ENCODE peak calls at places on chromosomes 7 and 10, in four cellular contexts. Y, B, Z and U are unnamed samples.

GRCh38 chr7:110943686-110944350 is 147.1 kb upstream of the LRRN3 start:
- DNase-seq in Z (no peak), Y (no peak), B (no peak), U (no peak)

GRCh38 chr7:82015751-82016150 is 245.9 kb upstream of the HGF start:
- DNase-seq in Y (no peak), Z (no peak), B (peak), U (no peak)

GRCh38 chr10:88064608-88065383 is 201.4 kb downstream of the PTEN start:
- DNase-seq in Y (peak), B (peak), Z (no peak), U (no peak)

GRCh38 chr7:127107601-127108007 is 145.1 kb downstream of the GRM8 start:
- DNase-seq in Y (no peak), Z (peak), B (peak), U (peak)

GRCh38 chr10:106711313-106711906 is 453.1 kb downstream of the SORCS1 start:
- DNase-seq in Y (peak), Z (peak), B (peak), U (peak)

GRCh38 chr10:50988792-50989191 is 85.5 kb upstream of the PRKG1 start:
- DNase-seq in Y (no peak), B (no peak), Z (no peak), U (no peak)

GRCh38 chr10:119769886-119770285 is 44.0 kb downstream of the INPP5F start:
- DNase-seq in Z (no peak), Y (no peak), B (peak), U (no peak)

GRCh38 chr10:50600286-50600685 is 23.5 kb downstream of the SGMS1 start:
- DNase-seq in Z (no peak), B (peak), Y (no peak), U (no peak)

GRCh38 chr10:118339096-118339495 is 3.0 kb downstream of the FAM204A start:
- DNase-seq in Y (no peak), Z (no peak), B (no peak), U (no peak)

GRCh38 chr7:55964261-55964801 is at the start of gene NIPSNAP2:
- DNase-seq in Z (peak), Y (peak), B (peak), U (no peak)

GRCh38 chr7:26291699-26292538 is at the start of gene SNX10:
- DNase-seq in B (peak), Y (peak), Z (peak), U (no peak)

GRCh38 chr7:140639366-140640053 is 1.1 kb downstream of the DENND2A start:
- DNase-seq in Y (no peak), Z (no peak), B (no peak), U (no peak)